ENCODE peak calls at places on chromosomes 16 and 17, in five cellular contexts. H is CD8-positive, alpha-beta memory T cell; X is foreskin fibroblast; V is brain microvascular endothelial cell; C is nephron progenitor cell. G is an unnamed sample.

GRCh38 chr16:81616321-81617020 is 162.6 kb upstream of the PLCG2 start:
- DNase-seq in H (peak), X (peak), V (peak), C (peak), G (peak)

GRCh38 chr16:29925173-29925804 is 737 bp downstream of the KCTD13 start:
- DNase-seq in H (no peak), X (no peak), V (no peak), C (no peak), G (no peak)

GRCh38 chr16:84826558-84826941 is 6.8 kb downstream of the CRISPLD2 start:
- DNase-seq in H (no peak), X (peak), V (no peak), C (no peak), G (no peak)

GRCh38 chr16:67951485-67951884 is 7.6 kb upstream of the LCAT start:
- DNase-seq in H (no peak), X (no peak), V (no peak), C (no peak), G (peak)

GRCh38 chr17:29862951-29863350 is 67.1 kb downstream of the SSH2 start:
- DNase-seq in H (no peak), X (no peak), V (no peak), C (no peak), G (no peak)

GRCh38 chr16:68802190-68802589 is 41.1 kb upstream of the TANGO6 start:
- DNase-seq in H (no peak), X (peak), V (peak), C (no peak), G (no peak)

GRCh38 chr17:81400939-81401726 is 5.9 kb downstream of the BAHCC1 start:
- DNase-seq in H (no peak), X (no peak), V (no peak), C (no peak), G (no peak)

GRCh38 chr16:52912565-52913173 is 140.0 kb downstream of the CHD9NB start:
- DNase-seq in H (no peak), X (peak), V (peak), C (peak), G (peak)

GRCh38 chr16:85455534-85455933 is 157.6 kb upstream of the GSE1 start:
- DNase-seq in H (no peak), X (no peak), V (no peak), C (no peak), G (no peak)

GRCh38 chr17:37212184-37212583 is 163.6 kb upstream of the C17orf78 start:
- DNase-seq in H (no peak), X (peak), V (no peak), C (no peak), G (no peak)

GRCh38 chr16:66510711-66511614 is 39.0 kb downstream of the TK2 start:
- DNase-seq in H (no peak), X (peak), V (no peak), C (no peak), G (peak)

GRCh38 chr16:27515874-27516353 is 33.8 kb downstream of the GTF3C1 start:
- DNase-seq in H (no peak), X (peak), V (peak), C (peak), G (peak)

GRCh38 chr16:8714143-8714542 is 39.7 kb downstream of the ABAT start:
- DNase-seq in H (no peak), X (no peak), V (no peak), C (no peak), G (no peak)

GRCh38 chr17:30519707-30520106 is 42.5 kb downstream of the GOSR1 start:
- DNase-seq in H (no peak), X (peak), V (peak), C (no peak), G (no peak)

GRCh38 chr17:15168379-15168778 is 96.7 kb downstream of the PMP22 start:
- DNase-seq in H (no peak), X (no peak), V (no peak), C (no peak), G (no peak)

GRCh38 chr17:44587339-44587738 is 30.1 kb downstream of the FZD2 start:
- DNase-seq in H (no peak), X (peak), V (peak), C (no peak), G (no peak)

GRCh38 chr17:47219621-47220475 is 10.7 kb downstream of the MYL4 start:
- DNase-seq in H (no peak), X (no peak), V (no peak), C (no peak), G (no peak)

GRCh38 chr16:2954647-2955381 is 9.3 kb upstream of the KREMEN2 start:
- DNase-seq in H (no peak), X (no peak), V (no peak), C (no peak), G (no peak)

GRCh38 chr17:75679706-75680201 is 12.6 kb downstream of the SAP30BP start:
- DNase-seq in H (no peak), X (peak), V (no peak), C (no peak), G (no peak)

GRCh38 chr16:17469011-17469741 is 1.6 kb downstream of the XYLT1 start:
- DNase-seq in H (no peak), X (peak), V (peak), C (no peak), G (no peak)

GRCh38 chr17:14460502-14460901 is 159.6 kb downstream of the HS3ST3B1 start:
- DNase-seq in H (no peak), X (no peak), V (no peak), C (no peak), G (no peak)

GRCh38 chr16:81167851-81168250 is 70.6 kb upstream of the BCO1 start:
- DNase-seq in H (no peak), X (no peak), V (no peak), C (no peak), G (no peak)

GRCh38 chr17:31857920-31858646 is 961 bp downstream of the COPRS start:
- DNase-seq in H (no peak), X (peak), V (no peak), C (no peak), G (peak)

GRCh38 chr16:58418601-58419000 is 26.3 kb downstream of the GINS3 start:
- DNase-seq in H (no peak), X (peak), V (peak), C (no peak), G (no peak)

GRCh38 chr17:77929871-77930436 is 28.5 kb upstream of the TNRC6C start:
- DNase-seq in H (no peak), X (no peak), V (no peak), C (no peak), G (no peak)

GRCh38 chr16:68737046-68737729 is at the start of gene CDH1:
- DNase-seq in H (no peak), X (no peak), V (no peak), C (peak), G (no peak)